ENCODE peak calls at places on chromosomes 5 and 9, in ten cellular contexts. O is pancreas, S is GM23338, F is left ventricle myocardium inferior, L is bronchial epithelial cell, B is HL-60, N is psoas muscle, E is suprapubic skin, M is transverse colon, I is foreskin fibroblast. U is an unnamed sample.

GRCh38 chr9:89234186-89234585 is 55.6 kb upstream of the SHC3 start:
- DNase-seq in E (no peak), N (no peak), M (no peak), S (no peak), F (no peak), B (no peak), L (no peak), O (no peak), I (no peak), U (no peak)

GRCh38 chr5:149959406-149960236 is 937 bp upstream of the SLC26A2 start:
- DNase-seq in N (no peak), M (no peak), L (peak), E (no peak), B (peak), O (peak), I (peak), S (peak), F (no peak), U (peak)

GRCh38 chr9:75644649-75645048 is 245.8 kb upstream of the PCSK5 start:
- DNase-seq in I (no peak), B (no peak), S (no peak), E (no peak), F (no peak), O (no peak), L (no peak), N (peak), M (no peak), U (no peak)

GRCh38 chr5:54959673-54960418 is 25.5 kb downstream of the ESM1 start:
- DNase-seq in O (no peak), E (no peak), I (peak), S (peak), F (no peak), N (no peak), M (peak), B (no peak), L (peak), U (peak)

GRCh38 chr5:101160002-101160401 is 256.9 kb upstream of the ST8SIA4 start:
- DNase-seq in L (peak), I (no peak), E (no peak), O (no peak), F (no peak), B (no peak), N (no peak), S (no peak), M (no peak), U (peak)

GRCh38 chr5:149257875-149258705 is 13.6 kb upstream of the AFAP1L1 start:
- DNase-seq in M (no peak), S (no peak), F (no peak), N (no peak), E (no peak), O (no peak), I (peak), L (peak), B (no peak), U (peak)

GRCh38 chr9:4760122-4760521 is 19.1 kb upstream of the AK3 start:
- DNase-seq in O (no peak), E (no peak), I (no peak), N (no peak), M (no peak), L (no peak), S (no peak), B (peak), F (no peak), U (no peak)

GRCh38 chr5:106985174-106985573 is 685.6 kb downstream of the EFNA5 start:
- DNase-seq in M (no peak), B (no peak), L (no peak), F (no peak), S (no peak), E (no peak), N (no peak), I (no peak), O (no peak), U (no peak)

GRCh38 chr5:61748651-61749050 is 416.6 kb downstream of the ZSWIM6 start:
- DNase-seq in L (no peak), M (no peak), I (no peak), S (no peak), N (no peak), E (no peak), B (no peak), F (no peak), O (no peak), U (no peak)

DNA sequence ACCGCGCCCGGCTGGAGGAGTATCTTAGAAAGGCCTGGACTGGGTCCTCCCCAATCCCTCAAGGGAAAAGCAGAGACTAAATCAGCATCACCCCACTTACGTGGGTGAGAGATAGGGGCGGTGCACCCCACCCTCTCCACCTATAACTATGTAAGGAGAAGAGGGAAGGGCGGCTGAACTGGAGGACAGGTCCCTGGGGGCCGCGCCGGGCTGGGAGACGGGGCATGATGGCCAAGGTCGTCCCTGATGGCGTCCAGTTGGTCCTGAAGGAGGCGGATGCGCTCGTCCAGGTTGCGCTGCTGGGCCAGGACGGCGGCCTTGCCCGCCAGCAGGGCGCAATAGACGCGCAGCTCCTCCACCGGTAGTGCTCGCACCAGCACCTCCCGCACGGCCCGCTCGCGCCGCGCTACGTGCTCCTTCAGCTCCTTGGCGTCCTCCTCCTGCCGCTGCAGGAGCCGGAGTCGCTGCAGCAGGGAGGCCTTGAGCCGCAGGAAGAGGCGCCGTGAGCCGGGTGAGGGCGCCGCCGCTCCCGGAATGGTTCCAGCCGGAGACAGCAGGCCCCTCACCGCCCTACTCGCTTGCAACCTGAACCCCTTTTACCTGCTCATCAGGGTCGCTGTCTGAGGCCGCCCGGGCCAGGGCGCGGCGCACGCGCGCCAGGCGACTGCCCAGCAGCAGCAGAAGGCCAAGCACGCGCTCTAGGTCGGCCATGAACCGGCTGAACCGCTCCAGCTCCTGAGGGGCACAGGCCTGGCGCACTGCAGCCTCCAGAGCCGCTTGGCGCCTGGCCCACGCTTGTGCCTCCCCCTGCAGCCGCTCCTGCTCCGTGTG is 7.6 kb downstream of the SHROOM1 start:
- DNase-seq in M (no peak), E (no peak), L (peak), B (no peak), S (peak), O (peak), I (no peak), N (no peak), F (no peak), U (peak)
- H3K4me3 ChIP-seq in M (no peak), E (peak), L (peak), B (peak), S (peak), O (no peak), I (no peak), N (peak), F (peak), U (peak)

GRCh38 chr5:176410486-176411180 is 5.7 kb downstream of the CLTB start:
- DNase-seq in S (no peak), M (no peak), L (peak), O (no peak), I (no peak), B (no peak), N (no peak), F (no peak), E (no peak), U (no peak)
- TF ChIP-seq CTCF in S (peak), M (no peak), L (peak), O (no peak), I (no peak), B (no peak), N (no peak), F (no peak), E (no peak), U (no peak)

GRCh38 chr9:87497604-87498045 is at the start of gene DAPK1:
- DNase-seq in O (peak), S (peak), E (no peak), L (no peak), B (no peak), I (peak), M (peak), F (peak), N (peak), U (peak)

GRCh38 chr9:87498816-87499454 is 1.3 kb downstream of the DAPK1 start:
- DNase-seq in F (no peak), E (no peak), O (no peak), B (no peak), N (no peak), S (peak), I (no peak), L (no peak), M (no peak), U (no peak)

GRCh38 chr9:87499455-87500015 is 1.9 kb downstream of the DAPK1 start:
- DNase-seq in O (no peak), I (no peak), M (no peak), F (no peak), E (no peak), N (no peak), L (no peak), S (no peak), B (no peak), U (no peak)

GRCh38 chr9:87497080-87497603 is 525 bp upstream of the DAPK1 start:
- DNase-seq in B (no peak), L (no peak), N (no peak), E (no peak), I (no peak), O (no peak), S (peak), M (no peak), F (no peak), U (no peak)

GRCh38 chr9:87498046-87498815 is 564 bp downstream of the DAPK1 start:
- DNase-seq in E (no peak), N (peak), M (peak), B (no peak), L (no peak), S (peak), F (peak), O (peak), I (peak), U (peak)
- H3K4me3 ChIP-seq in E (peak), N (peak), M (peak), B (peak), L (peak), S (peak), F (peak), O (peak), I (peak), U (peak)

GRCh38 chr9:11149065-11149464 is 536.3 kb upstream of the PTPRD start:
- DNase-seq in B (no peak), F (no peak), N (no peak), M (no peak), I (no peak), E (no peak), O (no peak), L (no peak), S (peak), U (no peak)
- TF ChIP-seq CTCF in B (no peak), F (no peak), N (no peak), M (no peak), I (no peak), E (no peak), O (no peak), L (peak), S (peak), U (no peak)

GRCh38 chr9:120875643-120875953 is 1.4 kb downstream of the PHF19 start:
- DNase-seq in B (no peak), S (peak), F (no peak), N (no peak), M (no peak), O (no peak), E (no peak), I (no peak), L (no peak), U (no peak)
- H3K4me3 ChIP-seq in B (peak), S (peak), F (peak), N (no peak), M (peak), O (no peak), E (peak), I (peak), L (peak), U (peak)

GRCh38 chr9:120729796-120730195 is 15.5 kb upstream of the MEGF9 start:
- DNase-seq in I (no peak), F (no peak), N (no peak), L (no peak), S (peak), O (no peak), M (no peak), B (peak), E (no peak), U (no peak)
- TF ChIP-seq CTCF in I (no peak), F (no peak), N (no peak), L (no peak), S (peak), O (no peak), M (no peak), B (peak), E (no peak), U (peak)

DNA sequence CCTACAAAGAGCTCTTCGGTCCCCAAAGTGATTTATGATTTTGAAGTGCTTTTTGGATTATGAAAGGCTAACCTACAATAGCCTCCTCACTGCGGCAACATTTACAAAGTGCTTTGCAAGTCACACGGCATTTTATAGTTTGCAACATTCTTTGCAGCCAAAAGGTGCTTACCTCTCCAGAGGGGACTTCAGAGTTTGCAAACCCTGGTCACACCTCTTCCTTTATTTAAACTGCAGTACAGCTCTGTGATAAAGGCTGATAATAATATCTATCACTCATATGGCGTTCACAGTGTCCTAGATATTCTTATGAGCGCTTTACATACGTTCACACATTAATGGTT is 20.0 kb upstream of the CRB2 start:
- DNase-seq in N (no peak), E (no peak), S (no peak), M (no peak), L (no peak), B (no peak), F (no peak), I (no peak), O (no peak), U (no peak)
- H3K4me3 ChIP-seq in N (no peak), E (no peak), S (no peak), M (no peak), L (no peak), B (no peak), F (no peak), I (no peak), O (no peak), U (no peak)

GRCh38 chr5:80960531-80961375 is 590 bp downstream of the RASGRF2 start:
- DNase-seq in E (no peak), I (peak), S (peak), N (no peak), F (peak), O (no peak), L (no peak), B (no peak), M (peak), U (peak)
- TF ChIP-seq CTCF in E (no peak), I (no peak), S (peak), N (no peak), F (peak), O (no peak), L (no peak), B (no peak), M (no peak), U (no peak)

U was measured in choroid plexus epithelial cell.